ENCODE peak calls at places on chromosomes 7 and 10, in five cellular contexts. K is mesendoderm, M is fibroblast of lung, I is IMR-90, P is H1. E is an unnamed sample.

GRCh38 chr10:30977385-30977784 is 54.3 kb downstream of the ZNF438 start:
- DNase-seq in I (peak), K (no peak), M (no peak), P (no peak), E (no peak)

GRCh38 chr10:123804716-123805115 is 86.9 kb downstream of the CPXM2 start:
- DNase-seq in P (no peak), K (no peak), M (peak), I (no peak), E (no peak)

GRCh38 chr7:102389810-102390209 is 6.4 kb upstream of the PRKRIP1 start:
- DNase-seq in I (no peak), P (no peak), M (no peak), K (no peak), E (no peak)

GRCh38 chr7:69091476-69091875 is 506.8 kb upstream of the AUTS2 start:
- DNase-seq in I (no peak), P (no peak), K (no peak), M (no peak), E (no peak)

GRCh38 chr7:27213904-27214586 is 14.2 kb upstream of the HOXA13 start:
- DNase-seq in I (no peak), M (no peak), K (no peak), P (no peak), E (no peak)

GRCh38 chr7:13845601-13846000 is 143.9 kb downstream of the ETV1 start:
- DNase-seq in M (no peak), I (no peak), P (no peak), K (no peak), E (no peak)

GRCh38 chr10:77036993-77037734 is 600.4 kb downstream of the KCNMA1 start:
- DNase-seq in K (peak), I (no peak), M (peak), P (peak), E (no peak)

GRCh38 chr7:145817687-145818086 is 298.9 kb upstream of the CNTNAP2 start:
- DNase-seq in K (peak), I (no peak), P (no peak), M (no peak), E (no peak)

GRCh38 chr7:74579800-74580685 is 77.5 kb upstream of the GTF2I start:
- DNase-seq in I (peak), K (peak), P (no peak), M (peak), E (no peak)

GRCh38 chr7:100159099-100159623 is 638 bp upstream of the TRAPPC14 start:
- DNase-seq in K (peak), P (no peak), I (no peak), M (no peak), E (no peak)

GRCh38 chr10:79022565-79023488 is 45.9 kb upstream of the ZMIZ1 start:
- DNase-seq in M (peak), P (no peak), K (peak), I (no peak), E (no peak)

GRCh38 chr10:11016959-11017574 is 605 bp upstream of the CELF2 start:
- DNase-seq in K (no peak), P (no peak), I (no peak), M (no peak), E (no peak)

GRCh38 chr10:29765330-29765729 is 130.6 kb upstream of the SVIL start:
- DNase-seq in K (no peak), I (no peak), M (no peak), P (no peak), E (no peak)

DNA sequence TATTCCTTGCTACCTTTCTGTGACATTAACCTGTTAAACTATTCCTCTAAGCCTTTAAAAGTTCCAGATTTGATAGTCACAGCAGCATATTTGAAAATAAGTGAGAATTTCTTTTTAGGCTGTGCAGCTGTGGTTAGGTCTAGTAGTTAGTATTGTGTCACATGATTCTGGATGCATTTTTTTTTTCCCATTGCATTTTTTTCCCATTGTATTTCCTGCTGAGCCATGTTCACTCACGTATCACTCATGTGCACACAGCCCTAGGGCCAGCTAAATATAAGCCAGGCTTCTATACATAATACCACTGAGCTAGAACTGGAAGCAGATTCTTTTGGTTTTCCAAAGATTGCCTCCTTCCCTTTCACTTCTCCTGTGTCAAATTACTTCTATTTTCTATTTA is 37.4 kb downstream of the DNAJC9 start:
- DNase-seq in K (no peak), I (peak), M (peak), P (no peak), E (no peak)
- H3K9ac ChIP-seq in K (no peak), I (no peak), M (no peak), P (no peak), E (no peak)

GRCh38 chr10:97736902-97737769 is at the start of gene ZFYVE27:
- DNase-seq in M (peak), I (peak), K (peak), P (peak), E (peak)
- H3K9ac ChIP-seq in M (peak), I (peak), K (peak), P (peak), E (peak)

DNA sequence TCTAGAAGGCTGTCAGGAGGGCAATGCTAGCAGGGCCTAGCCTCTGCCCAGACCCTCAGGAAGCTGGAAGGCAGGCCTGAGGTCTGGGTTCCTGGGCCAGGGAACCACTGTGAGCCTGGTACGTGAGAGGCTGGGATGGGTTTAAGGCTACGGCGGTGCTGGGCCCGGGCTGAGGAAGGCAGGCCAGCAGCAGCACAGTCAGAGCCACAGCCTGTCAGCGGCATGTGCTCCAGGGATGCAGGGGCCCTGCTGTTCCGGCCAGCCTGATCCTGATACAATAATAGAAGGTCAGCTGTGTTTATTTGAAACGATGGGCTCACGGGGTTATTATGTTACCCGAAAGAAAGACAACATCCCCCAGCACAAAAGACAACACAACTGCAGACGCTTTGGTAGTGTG is 94.9 kb downstream of the COL13A1 start:
- DNase-seq in I (no peak), K (no peak), M (no peak), P (no peak), E (no peak)
- H3K9ac ChIP-seq in I (no peak), K (no peak), M (no peak), P (no peak), E (no peak)

GRCh38 chr10:62021116-62021515 is 119.6 kb downstream of the ARID5B start:
- DNase-seq in K (no peak), I (no peak), P (no peak), M (no peak), E (no peak)
- H3K9ac ChIP-seq in K (no peak), I (no peak), P (no peak), M (no peak), E (no peak)

DNA sequence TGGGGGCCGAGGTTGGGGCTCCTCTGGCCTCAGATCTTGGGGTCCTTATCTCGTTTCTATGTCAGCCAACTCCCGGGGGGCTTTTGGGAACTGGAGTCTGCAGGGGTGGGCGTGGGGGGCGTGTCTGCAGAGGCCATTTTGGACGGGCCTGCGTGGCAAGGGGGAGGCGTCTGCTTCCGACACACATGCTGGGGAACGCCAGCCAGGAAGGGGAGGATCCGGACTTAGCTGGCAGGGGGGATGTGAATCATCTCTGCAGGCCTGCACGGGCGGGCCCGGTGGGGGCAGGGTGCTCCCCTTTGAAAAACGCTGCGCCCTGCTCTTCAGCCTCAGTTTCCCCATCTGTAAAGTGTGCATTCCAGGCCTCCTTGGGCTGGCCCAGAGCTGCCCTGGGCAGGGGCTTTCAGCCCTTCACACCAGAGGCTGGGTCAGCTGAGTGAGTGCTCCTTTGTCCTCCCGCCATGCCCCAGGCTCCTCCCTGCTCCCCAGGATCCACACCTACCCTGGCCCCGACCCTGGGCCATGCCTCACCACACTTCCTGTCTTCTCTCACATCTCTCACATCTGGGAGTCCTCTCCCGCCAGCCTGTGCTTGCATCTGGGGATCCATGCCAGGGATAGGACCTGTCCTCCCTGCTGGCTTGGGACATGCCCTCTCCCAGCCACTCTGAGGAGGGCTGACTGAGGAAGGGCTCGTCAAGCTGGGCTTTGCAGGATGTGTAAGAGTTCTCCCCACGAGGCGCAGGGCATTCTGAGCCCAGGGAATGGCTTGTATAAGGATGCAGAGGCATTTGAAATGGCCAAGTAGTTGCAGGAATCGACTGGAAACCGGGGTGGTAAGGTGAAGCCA is 172.6 kb upstream of the TNRC18 start:
- DNase-seq in P (no peak), M (peak), I (peak), K (peak), E (peak)
- H3K9ac ChIP-seq in P (peak), M (peak), I (peak), K (peak), E (peak)

GRCh38 chr10:129756912-129757861 is 206.9 kb downstream of the EBF3 start:
- DNase-seq in P (no peak), M (peak), K (no peak), I (no peak), E (no peak)

GRCh38 chr10:129758180-129758579 is 205.9 kb downstream of the EBF3 start:
- DNase-seq in M (no peak), P (no peak), K (no peak), I (no peak), E (no peak)

GRCh38 chr10:129758591-129759021 is 205.5 kb downstream of the EBF3 start:
- DNase-seq in I (no peak), K (no peak), P (no peak), M (no peak), E (no peak)

GRCh38 chr10:129755075-129756020 is 208.7 kb downstream of the EBF3 start:
- DNase-seq in P (no peak), M (no peak), K (no peak), I (no peak), E (no peak)

GRCh38 chr10:129754211-129755050 is 209.6 kb downstream of the EBF3 start:
- DNase-seq in P (no peak), K (peak), I (no peak), M (no peak), E (no peak)
- H3K9ac ChIP-seq in P (no peak), K (no peak), I (no peak), M (no peak), E (no peak)

GRCh38 chr10:98485959-98486358 is 39.2 kb upstream of the HPS1 start:
- DNase-seq in M (peak), K (peak), I (peak), P (no peak), E (no peak)
- H3K9ac ChIP-seq in M (no peak), K (no peak), I (no peak), P (no peak), E (no peak)

DNA sequence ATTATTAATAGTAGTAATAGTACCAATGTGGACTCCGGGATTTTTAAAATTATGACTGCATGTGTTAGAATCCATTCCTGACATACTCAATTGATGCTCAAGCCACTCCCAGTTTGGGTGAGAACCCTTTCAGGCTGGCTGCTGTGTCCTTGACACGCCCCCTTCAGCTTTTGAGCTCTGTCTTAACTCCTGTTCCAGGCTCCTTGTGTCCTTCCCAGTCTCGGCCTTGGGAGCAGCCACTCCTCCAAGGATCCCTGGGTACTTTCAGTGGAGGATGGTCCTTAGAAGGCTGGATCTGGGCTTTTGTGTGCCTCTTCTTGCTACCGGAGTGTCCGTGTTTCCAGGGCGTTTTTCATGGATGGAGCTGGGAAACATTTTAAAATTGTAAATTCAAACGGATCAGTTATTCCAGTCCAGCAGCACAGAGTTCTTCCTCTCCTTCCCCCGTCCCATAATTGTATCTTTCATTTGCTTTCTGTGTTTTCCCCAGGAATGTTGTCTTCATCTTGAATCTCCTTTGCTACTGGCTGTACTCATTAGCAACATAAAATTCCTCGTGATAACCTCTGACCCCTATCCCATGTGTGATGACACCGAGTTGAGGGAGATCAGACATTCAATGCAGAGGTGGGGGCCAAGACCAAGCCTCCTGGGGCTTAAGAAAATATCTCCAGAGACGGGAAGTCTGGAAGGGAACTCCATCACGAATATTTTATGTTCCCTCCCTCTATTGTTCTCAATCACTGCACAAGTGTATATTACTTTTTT is 40.0 kb upstream of the PFKFB3 start:
- DNase-seq in P (no peak), M (no peak), I (no peak), K (peak), E (no peak)
- H3K9ac ChIP-seq in P (no peak), M (no peak), I (peak), K (peak), E (peak)